ENCODE peak calls at places on chromosomes 3 and 15, in four cellular contexts. K, Q, D and O are unnamed samples.

GRCh38 chr15:89627256-89627970 is 27.9 kb downstream of the KIF7 start:
- DNase-seq in K (no peak), Q (no peak), D (no peak), O (no peak)

GRCh38 chr3:150216041-150216811 is 191.9 kb upstream of the TSC22D2 start:
- DNase-seq in K (no peak), Q (peak), D (peak), O (no peak)

GRCh38 chr3:9649791-9650521 is 651 bp downstream of the MTMR14 start:
- DNase-seq in K (no peak), Q (no peak), D (no peak), O (no peak)

GRCh38 chr15:78872155-78872971 is at the start of gene MORF4L1:
- DNase-seq in K (peak), Q (peak), D (peak), O (peak)

GRCh38 chr3:186523022-186523421 is 21.2 kb downstream of the CRYGS start:
- DNase-seq in K (no peak), Q (no peak), D (no peak), O (no peak)

GRCh38 chr15:82807920-82808633 is 1.4 kb upstream of the WHAMM start:
- DNase-seq in K (no peak), Q (no peak), D (no peak), O (no peak)

GRCh38 chr3:154956815-154957214 is 123.3 kb upstream of the MME start:
- DNase-seq in K (no peak), Q (no peak), D (no peak), O (no peak)

GRCh38 chr15:66923438-66923881 is 141.9 kb upstream of the SMAD3 start:
- DNase-seq in K (no peak), Q (no peak), D (no peak), O (no peak)

GRCh38 chr15:83475551-83475950 is 28.4 kb downstream of the SH3GL3 start:
- DNase-seq in K (no peak), Q (no peak), D (no peak), O (no peak)

GRCh38 chr15:82045179-82045891 is 483 bp downstream of the MEX3B start:
- DNase-seq in K (no peak), Q (peak), D (peak), O (peak)

DNA sequence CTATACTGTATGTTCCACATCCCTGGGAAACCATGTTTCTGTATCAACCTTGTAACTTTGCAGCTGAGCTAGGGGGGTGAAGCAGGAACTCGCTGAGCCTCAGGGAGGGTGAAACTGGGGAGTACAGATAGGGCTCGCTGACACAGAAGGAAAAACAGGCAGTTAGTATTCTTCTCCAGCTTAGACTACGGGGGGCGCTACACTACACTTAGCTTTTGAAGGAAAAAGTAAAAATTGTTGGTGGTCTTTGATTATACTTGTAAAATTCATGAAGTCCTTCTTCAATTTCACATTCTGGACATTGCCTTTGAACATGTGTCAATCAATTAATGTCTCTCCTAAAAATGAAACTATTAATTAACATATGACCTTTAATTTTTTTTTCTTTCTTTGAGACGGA is 73.5 kb upstream of the RGMA start:
- DNase-seq in K (no peak), Q (no peak), D (no peak), O (no peak)
- TF ChIP-seq CTCF in K (no peak), Q (no peak), D (no peak), O (no peak)

DNA sequence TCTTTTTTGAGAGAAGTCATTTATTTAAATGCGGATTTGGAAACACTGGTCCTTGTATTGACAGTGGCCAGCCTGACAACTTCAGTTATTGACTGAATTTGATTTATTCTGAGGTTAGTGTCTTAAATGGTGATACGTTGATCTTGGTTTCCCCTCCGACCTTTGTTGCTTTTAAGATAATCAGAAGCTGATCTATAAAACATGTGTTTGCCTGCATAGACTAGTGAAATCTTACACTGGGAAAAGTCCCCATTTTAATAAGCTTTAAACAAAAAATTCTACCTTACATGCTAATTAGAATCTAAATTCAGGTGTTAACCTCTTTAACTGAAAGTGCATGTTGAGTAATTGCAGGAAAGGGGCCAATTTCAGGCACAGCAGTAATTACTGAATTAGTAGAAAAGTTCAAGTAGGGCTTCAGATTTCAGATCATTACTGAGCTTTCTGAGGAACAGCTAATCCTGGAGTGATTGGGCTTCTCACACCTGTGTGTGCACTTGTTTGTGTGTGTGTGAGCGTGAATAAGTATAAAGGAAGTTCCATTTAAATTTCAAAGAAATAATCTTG is 221.4 kb downstream of the SOX2 start:
- DNase-seq in K (no peak), Q (no peak), D (no peak), O (no peak)
- H3K4me3 ChIP-seq in K (no peak), Q (no peak), D (no peak), O (no peak)

DNA sequence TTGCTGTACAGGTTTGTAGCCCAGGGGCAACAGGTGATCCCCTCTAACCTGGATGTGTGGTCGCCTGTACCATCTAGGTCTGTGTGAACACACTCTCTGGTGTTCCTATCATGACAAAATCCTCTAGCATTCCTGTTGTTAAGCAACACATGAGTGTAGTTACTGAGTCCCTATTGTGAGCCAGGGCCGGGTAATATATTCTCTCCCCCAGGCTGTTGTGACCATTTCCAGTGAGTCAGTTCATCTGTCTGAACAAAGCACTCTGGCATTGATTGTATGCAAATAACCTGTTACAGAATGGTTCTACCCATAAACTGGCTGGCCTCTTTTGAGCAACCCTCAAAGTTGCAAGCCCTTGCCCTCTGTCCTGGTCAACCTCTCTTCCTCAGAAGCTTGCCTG is 2.6 kb upstream of the FLNB start:
- DNase-seq in K (no peak), Q (no peak), D (no peak), O (no peak)
- H3K27ac ChIP-seq in K (no peak), Q (no peak), D (no peak), O (no peak)

GRCh38 chr3:148366743-148367410 is 330.8 kb upstream of the AGTR1 start:
- DNase-seq in K (no peak), Q (no peak), D (no peak), O (peak)
- TF ChIP-seq CTCF in K (no peak), Q (no peak), D (no peak), O (peak)

DNA sequence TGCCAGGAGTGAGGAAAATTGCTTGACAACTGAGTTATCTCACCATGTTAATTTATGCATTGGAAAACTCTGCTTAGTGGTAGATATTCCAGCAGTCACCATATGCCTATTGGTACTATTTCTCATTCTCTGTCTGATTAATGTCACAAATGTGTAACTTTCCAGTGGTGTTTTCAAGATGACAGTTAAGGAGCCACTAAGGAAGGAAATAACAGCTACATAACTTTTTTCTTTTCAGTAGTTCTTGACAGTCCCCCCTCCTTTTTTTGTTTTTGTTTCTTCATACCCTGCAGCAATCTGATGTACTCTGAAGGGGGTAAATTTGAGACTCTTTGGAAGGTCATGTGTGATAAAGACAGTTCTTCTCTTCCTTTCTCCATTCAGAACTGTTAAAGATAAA is 13.1 kb downstream of the RASA2 start:
- DNase-seq in K (no peak), Q (no peak), D (no peak), O (no peak)
- H3K4me3 ChIP-seq in K (no peak), Q (no peak), D (no peak), O (no peak)

DNA sequence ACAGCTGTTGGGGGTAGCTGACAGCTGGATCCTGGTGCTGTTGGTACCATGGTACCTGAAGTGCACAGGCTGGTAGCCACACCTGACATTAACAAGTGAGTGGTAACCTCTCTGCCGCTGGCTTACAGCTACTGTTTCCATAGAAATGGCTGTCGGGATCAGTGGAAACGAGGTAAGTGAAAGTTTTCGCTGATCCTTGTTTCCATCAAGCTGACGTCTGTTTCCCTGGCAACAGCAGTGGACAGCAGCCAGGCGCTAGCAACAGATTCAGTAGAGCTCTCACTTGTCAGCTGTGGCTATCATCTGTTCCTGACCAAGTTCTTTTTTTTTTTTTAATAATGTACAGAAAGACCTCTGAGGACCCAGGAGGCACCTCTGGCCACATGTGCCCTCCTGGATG is 166.2 kb downstream of the CHDH start:
- DNase-seq in K (no peak), Q (peak), D (no peak), O (no peak)
- H3K27ac ChIP-seq in K (no peak), Q (no peak), D (no peak), O (no peak)

DNA sequence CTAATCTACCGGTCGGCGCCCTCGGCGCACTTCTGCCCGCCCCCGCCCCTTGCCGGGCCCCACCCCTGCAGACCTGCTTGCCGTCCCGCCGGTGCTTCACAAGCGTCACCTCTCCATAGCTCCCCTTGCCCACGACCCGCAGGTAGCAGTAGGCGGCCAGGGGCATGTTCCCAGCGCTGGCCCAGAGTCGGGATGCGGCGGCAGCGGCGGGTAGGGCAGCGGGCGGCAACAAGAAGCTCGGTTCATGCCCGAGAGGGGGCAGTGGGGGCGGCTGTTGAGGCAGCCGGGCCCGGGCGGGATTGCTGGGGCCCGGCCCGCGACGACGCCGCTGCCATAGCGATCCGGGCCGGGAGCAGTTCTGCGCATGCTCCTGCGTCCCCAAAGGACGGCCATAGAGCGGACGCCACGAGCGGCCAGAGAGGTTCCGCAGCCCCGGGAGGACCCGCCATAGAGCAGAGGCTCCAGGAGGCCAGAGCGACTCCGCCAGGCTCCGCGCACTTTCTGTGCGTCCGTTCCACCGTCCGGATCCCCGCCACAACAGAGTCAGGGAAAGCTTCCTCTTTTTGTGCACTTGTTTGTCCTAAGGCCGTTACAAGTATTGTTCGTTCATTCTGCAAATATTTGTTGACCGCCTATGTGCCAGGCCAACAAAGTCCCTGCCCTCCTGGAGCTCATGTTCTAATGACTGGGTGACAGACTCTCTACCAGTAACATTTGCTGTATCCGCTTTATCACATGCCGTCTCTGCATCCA is at the start of gene NEK4:
- DNase-seq in K (peak), Q (peak), D (peak), O (peak)
- TF ChIP-seq CTCF in K (no peak), Q (no peak), D (no peak), O (peak)